ENCODE peak calls at places on chromosomes 2 and 18, in seven cellular contexts. H is NCI-H510A treated with DMSO at 0.1 percent for 48 hours; W is MV-4-11; G is kidney epithelial cell; I is NCI-H1105 treated with DMSO at 0.1 percent for 48 hours; S is Daoy; Q is CD8-positive, alpha-beta T cell. D is an unnamed sample.

GRCh38 chr18:50902797-50903196 is 23.9 kb downstream of the ME2 start:
- DNase-seq in W (no peak), H (no peak), Q (no peak), S (no peak), G (no peak), I (no peak), D (no peak)

GRCh38 chr2:102262218-102263129 is 48.9 kb upstream of the IL1RL1 start:
- DNase-seq in H (no peak), Q (no peak), S (no peak), I (no peak), G (no peak), W (peak), D (no peak)

GRCh38 chr2:25165992-25166618 is 2.3 kb downstream of the POMC start:
- DNase-seq in W (peak), S (peak), H (peak), Q (no peak), G (no peak), I (peak), D (peak)

GRCh38 chr2:148244593-148245292 is 223.9 kb downstream of the MBD5 start:
- DNase-seq in Q (no peak), W (no peak), S (no peak), I (no peak), G (no peak), H (peak), D (no peak)

GRCh38 chr2:171712051-171712450 is 24.8 kb downstream of the DYNC1I2 start:
- DNase-seq in Q (no peak), S (peak), H (no peak), W (peak), I (no peak), G (no peak), D (no peak)

GRCh38 chr2:206422493-206422892 is 20.8 kb upstream of the ADAM23 start:
- DNase-seq in W (no peak), I (no peak), S (peak), Q (no peak), H (no peak), G (no peak), D (no peak)

GRCh38 chr2:232628466-232629200 is 4.8 kb upstream of the EFHD1 start:
- DNase-seq in H (no peak), G (no peak), W (no peak), Q (no peak), S (no peak), I (no peak), D (no peak)

GRCh38 chr2:120029672-120030640 is 17.1 kb downstream of the EPB41L5 start:
- DNase-seq in S (no peak), G (no peak), I (no peak), H (no peak), W (no peak), Q (no peak), D (no peak)

GRCh38 chr2:209340522-209340921 is 83.3 kb upstream of the MAP2 start:
- DNase-seq in W (no peak), Q (no peak), H (no peak), G (no peak), S (no peak), I (no peak), D (no peak)

GRCh38 chr2:25207078-25207545 is 38.7 kb upstream of the POMC start:
- DNase-seq in I (no peak), H (no peak), Q (no peak), W (peak), S (no peak), G (no peak), D (no peak)

GRCh38 chr18:45275367-45276113 is 339.7 kb upstream of the SLC14A2 start:
- DNase-seq in S (no peak), G (no peak), Q (no peak), W (no peak), H (no peak), I (peak), D (no peak)

GRCh38 chr2:36338827-36339145 is 16.8 kb upstream of the CRIM1 start:
- DNase-seq in W (no peak), G (peak), S (peak), I (no peak), Q (no peak), H (no peak), D (no peak)

GRCh38 chr2:10166489-10167295 is 44.2 kb downstream of the RRM2 start:
- DNase-seq in Q (no peak), W (no peak), S (no peak), G (no peak), H (peak), I (peak), D (no peak)

GRCh38 chr2:218366621-218367414 is 10.2 kb downstream of the CATIP start:
- DNase-seq in H (no peak), W (no peak), G (no peak), I (no peak), Q (no peak), S (no peak), D (no peak)

GRCh38 chr2:122056853-122057252 is 301.4 kb downstream of the TSN start:
- DNase-seq in G (no peak), S (no peak), H (no peak), W (no peak), I (no peak), Q (no peak), D (no peak)

GRCh38 chr2:55137024-55137958 is 87.0 kb upstream of the RTN4 start:
- DNase-seq in G (no peak), Q (no peak), S (no peak), H (no peak), W (peak), I (no peak), D (no peak)

GRCh38 chr2:149191915-149192314 is 138.5 kb upstream of the LYPD6 start:
- DNase-seq in Q (no peak), H (no peak), S (no peak), W (no peak), G (no peak), I (no peak), D (no peak)

GRCh38 chr18:9065864-9066263 is 36.6 kb upstream of the NDUFV2 start:
- DNase-seq in W (no peak), G (no peak), I (no peak), H (no peak), S (no peak), Q (no peak), D (no peak)

GRCh38 chr2:206213514-206213845 is 53.8 kb downstream of the EEF1B2 start:
- DNase-seq in H (no peak), I (no peak), Q (no peak), S (no peak), G (no peak), W (no peak), D (no peak)

GRCh38 chr2:40403233-40403841 is 48.6 kb downstream of the SLC8A1 start:
- DNase-seq in W (no peak), S (no peak), G (no peak), H (no peak), I (no peak), Q (no peak), D (no peak)

GRCh38 chr18:3703732-3704176 is 253.8 kb downstream of the TGIF1 start:
- DNase-seq in Q (no peak), S (peak), H (peak), G (no peak), W (peak), I (peak), D (no peak)

GRCh38 chr18:12839526-12840196 is 44.4 kb downstream of the PTPN2 start:
- DNase-seq in W (peak), G (no peak), S (no peak), I (no peak), Q (no peak), H (no peak), D (no peak)

GRCh38 chr2:195359043-195359735 is 297.8 kb upstream of the SLC39A10 start:
- DNase-seq in W (no peak), G (no peak), Q (no peak), S (no peak), H (no peak), I (no peak), D (no peak)

GRCh38 chr2:216695401-216695821 is at the start of gene IGFBP5:
- DNase-seq in S (peak), H (peak), Q (no peak), I (peak), W (no peak), G (no peak), D (no peak)

GRCh38 chr2:161488131-161488699 is 72.1 kb downstream of the TBR1 start:
- DNase-seq in S (no peak), W (no peak), H (no peak), G (no peak), I (no peak), Q (no peak), D (no peak)

GRCh38 chr2:207867075-207867474 is 97.4 kb upstream of the FZD5 start:
- DNase-seq in Q (no peak), G (no peak), S (no peak), W (no peak), I (no peak), H (no peak), D (no peak)

GRCh38 chr2:80102026-80102425 is 202.5 kb downstream of the LRRTM1 start:
- DNase-seq in G (no peak), H (no peak), W (no peak), Q (no peak), S (no peak), I (no peak), D (no peak)

GRCh38 chr2:26595146-26595545 is 46.0 kb downstream of the CIB4 start:
- DNase-seq in G (no peak), W (no peak), I (no peak), H (no peak), S (no peak), Q (no peak), D (no peak)

GRCh38 chr2:190972846-190973245 is 41.1 kb downstream of the STAT1 start:
- DNase-seq in W (no peak), H (no peak), S (no peak), I (no peak), Q (no peak), G (no peak), D (no peak)

GRCh38 chr18:13103366-13103765 is 112.2 kb downstream of the CEP192 start:
- DNase-seq in S (no peak), W (no peak), H (no peak), G (no peak), I (no peak), Q (no peak), D (no peak)

GRCh38 chr2:63780483-63781155 is 61.1 kb upstream of the UGP2 start:
- DNase-seq in W (no peak), I (no peak), Q (no peak), H (no peak), G (no peak), S (no peak), D (no peak)

GRCh38 chr2:140205093-140205492 is 1424.9 kb upstream of the NXPH2 start:
- DNase-seq in H (no peak), I (no peak), G (no peak), S (no peak), Q (no peak), W (no peak), D (no peak)

GRCh38 chr2:96110621-96111256 is 5.6 kb downstream of the ADRA2B start:
- DNase-seq in S (no peak), G (no peak), I (no peak), W (no peak), H (no peak), Q (no peak), D (no peak)

GRCh38 chr2:96876811-96877437 is 7.0 kb upstream of the SEMA4C start:
- DNase-seq in S (peak), H (no peak), G (no peak), W (no peak), I (no peak), Q (no peak), D (no peak)

GRCh38 chr2:233079953-233080835 is 20.1 kb downstream of the INPP5D start:
- DNase-seq in H (no peak), S (no peak), I (no peak), W (peak), Q (no peak), G (no peak), D (no peak)

D was measured in T-helper 9 cell.